ENCODE peak calls at places on chromosomes 2 and 18, in ten cellular contexts. V, X, G, W, E, N, U, D, Q and M are unnamed samples.
A peak's percentile ranks its signal among the peaks of the same experiment; 100 is the strongest.

GRCh38 chr2:185618630-185619029 is 120.0 kb upstream of the FSIP2 start:
- DNase-seq in V (no peak), X (no peak), G (no peak), W (no peak), E (no peak), N (no peak), U (no peak), D (no peak), Q (no peak), M (no peak)

GRCh38 chr18:32301976-32302743 is 112.3 kb downstream of the MEP1B start:
- DNase-seq in V (no peak), X (no peak), G (no peak), W (peak; percentile 21), E (no peak), N (no peak), U (no peak), D (no peak), Q (no peak), M (no peak)

GRCh38 chr2:143629344-143629743 is 500.1 kb downstream of the ARHGAP15 start:
- DNase-seq in V (no peak), X (no peak), G (no peak), W (peak; percentile 60), E (no peak), N (no peak), U (no peak), D (no peak), Q (no peak), M (no peak)

GRCh38 chr2:222468338-222468737 is 44.0 kb downstream of the SGPP2 start:
- DNase-seq in V (peak; percentile 19), X (peak; percentile 73), G (no peak), W (no peak), E (no peak), N (no peak), U (no peak), D (no peak), Q (no peak), M (no peak)

GRCh38 chr18:57004366-57005121 is 142.3 kb upstream of the BOD1L2 start:
- DNase-seq in V (no peak), X (peak; percentile 21), G (no peak), W (peak; percentile 16), E (no peak), N (no peak), U (no peak), D (no peak), Q (no peak), M (no peak)

GRCh38 chr2:217798191-217798590 is 204.6 kb downstream of the TNS1 start:
- DNase-seq in V (no peak), X (no peak), G (no peak), W (no peak), E (no peak), N (no peak), U (no peak), D (no peak), Q (no peak), M (no peak)

GRCh38 chr18:13237073-13237472 is 18.5 kb downstream of the LDLRAD4 start:
- DNase-seq in V (no peak), X (no peak), G (no peak), W (no peak), E (no peak), N (peak; percentile 42), U (no peak), D (no peak), Q (peak; percentile 43), M (no peak)

GRCh38 chr2:181466661-181467576 is 9.7 kb downstream of the ITGA4 start:
- DNase-seq in V (no peak), X (peak; percentile 40), G (peak; percentile 64), W (no peak), E (peak; percentile 62), N (peak; percentile 89), U (peak; percentile 46), D (peak; percentile 90), Q (peak; percentile 62), M (peak; percentile 15)

GRCh38 chr2:144078091-144078490 is 441.8 kb downstream of the ZEB2 start:
- DNase-seq in V (no peak), X (no peak), G (no peak), W (no peak), E (no peak), N (no peak), U (no peak), D (no peak), Q (no peak), M (peak; percentile 2)

GRCh38 chr2:222196159-222196558 is 102.6 kb downstream of the PAX3 start:
- DNase-seq in V (no peak), X (no peak), G (no peak), W (no peak), E (no peak), N (no peak), U (no peak), D (no peak), Q (no peak), M (no peak)

GRCh38 chr2:168118733-168119518 is 128.5 kb downstream of the STK39 start:
- DNase-seq in V (peak; percentile 43), X (peak; percentile 69), G (peak; percentile 21), W (peak; percentile 14), E (no peak), N (no peak), U (no peak), D (no peak), Q (no peak), M (peak; percentile 79)

GRCh38 chr18:67282796-67283195 is 233.7 kb downstream of the DSEL start:
- DNase-seq in V (no peak), X (peak; percentile 62), G (no peak), W (peak; percentile 36), E (no peak), N (no peak), U (no peak), D (no peak), Q (no peak), M (no peak)

GRCh38 chr2:136225950-136226835 is 108.2 kb upstream of the CXCR4 start:
- DNase-seq in V (no peak), X (no peak), G (peak; percentile 81), W (no peak), E (no peak), N (no peak), U (no peak), D (peak; percentile 87), Q (no peak), M (peak; percentile 26)

GRCh38 chr2:228167290-228167689 is 14.2 kb downstream of the SPHKAP start:
- DNase-seq in V (no peak), X (no peak), G (no peak), W (no peak), E (no peak), N (no peak), U (no peak), D (no peak), Q (no peak), M (no peak)

GRCh38 chr2:215917953-215918620 is 95.3 kb downstream of the MREG start:
- DNase-seq in V (no peak), X (peak; percentile 15), G (no peak), W (peak; percentile 65), E (no peak), N (no peak), U (no peak), D (no peak), Q (no peak), M (no peak)

GRCh38 chr18:51651761-51652160 is 454.3 kb upstream of the MEX3C start:
- DNase-seq in V (no peak), X (no peak), G (no peak), W (no peak), E (no peak), N (no peak), U (no peak), D (no peak), Q (no peak), M (no peak)

GRCh38 chr2:3648652-3649177 is 9.3 kb upstream of the ALLC start:
- DNase-seq in V (no peak), X (no peak), G (no peak), W (no peak), E (no peak), N (no peak), U (no peak), D (no peak), Q (no peak), M (no peak)

GRCh38 chr2:225667465-225667864 is 268.0 kb downstream of the NYAP2 start:
- DNase-seq in V (no peak), X (no peak), G (no peak), W (no peak), E (no peak), N (no peak), U (no peak), D (no peak), Q (no peak), M (no peak)

GRCh38 chr18:46466236-46467160 is 190.5 kb downstream of the LOXHD1 start:
- DNase-seq in V (no peak), X (no peak), G (no peak), W (no peak), E (no peak), N (no peak), U (no peak), D (no peak), Q (no peak), M (no peak)

GRCh38 chr2:176063958-176064357 is 19.8 kb downstream of the EVX2 start:
- DNase-seq in V (peak; percentile 50), X (no peak), G (no peak), W (no peak), E (no peak), N (no peak), U (no peak), D (no peak), Q (no peak), M (no peak)

GRCh38 chr2:126788113-126788512 is 110.6 kb upstream of the TEX51 start:
- DNase-seq in V (no peak), X (no peak), G (no peak), W (no peak), E (no peak), N (no peak), U (no peak), D (no peak), Q (no peak), M (no peak)

GRCh38 chr2:45649457-45649854 is 2.0 kb upstream of the PRKCE start:
- DNase-seq in V (no peak), X (no peak), G (no peak), W (no peak), E (no peak), N (no peak), U (no peak), D (no peak), Q (no peak), M (peak; percentile 41)

GRCh38 chr2:202609381-202610145 is 25.2 kb upstream of the FAM117B start:
- DNase-seq in V (no peak), X (no peak), G (no peak), W (no peak), E (no peak), N (no peak), U (no peak), D (no peak), Q (no peak), M (no peak)

GRCh38 chr2:230924470-230925341 is at the start of gene GPR55:
- DNase-seq in V (peak; percentile 0), X (no peak), G (peak; percentile 59), W (no peak), E (peak; percentile 63), N (peak; percentile 64), U (no peak), D (peak; percentile 74), Q (peak; percentile 32), M (no peak)

GRCh38 chr18:51523671-51524070 is 326.2 kb upstream of the MEX3C start:
- DNase-seq in V (no peak), X (no peak), G (no peak), W (no peak), E (no peak), N (no peak), U (no peak), D (no peak), Q (no peak), M (no peak)

GRCh38 chr2:32772623-32773221 is 144.9 kb downstream of the TTC27 start:
- DNase-seq in V (no peak), X (peak; percentile 9), G (no peak), W (no peak), E (no peak), N (no peak), U (no peak), D (no peak), Q (no peak), M (peak; percentile 41)